ENCODE peak calls at places on chromosomes 3 and 15, in four cellular contexts. L, U, B and T are unnamed samples.

GRCh38 chr15:57761562-57761961 is 55.0 kb downstream of the POLR2M start:
- DNase-seq in L (no peak), U (no peak), B (no peak), T (no peak)

GRCh38 chr3:107404727-107405519 is 27.7 kb downstream of the CCDC54 start:
- DNase-seq in L (no peak), U (no peak), B (no peak), T (no peak)

GRCh38 chr15:82539690-82540054 is 585 bp downstream of the RPS17 start:
- DNase-seq in L (no peak), U (no peak), B (no peak), T (no peak)

GRCh38 chr3:46848271-46849097 is 14.8 kb downstream of the MYL3 start:
- DNase-seq in L (peak), U (no peak), B (no peak), T (no peak)

GRCh38 chr3:15562560-15562959 is 38.8 kb downstream of the HACL1 start:
- DNase-seq in L (no peak), U (no peak), B (no peak), T (no peak)

GRCh38 chr3:25854635-25855034 is 64.7 kb downstream of the OXSM start:
- DNase-seq in L (no peak), U (no peak), B (peak), T (no peak)

GRCh38 chr15:31263751-31264533 is 62.7 kb upstream of the KLF13 start:
- DNase-seq in L (no peak), U (peak), B (no peak), T (peak)

GRCh38 chr15:90560229-90560771 is 30.6 kb downstream of the CRTC3 start:
- DNase-seq in L (no peak), U (no peak), B (peak), T (no peak)

GRCh38 chr3:119219069-119219468 is 21.6 kb downstream of the B4GALT4 start:
- DNase-seq in L (no peak), U (no peak), B (no peak), T (no peak)

GRCh38 chr3:124873241-124873640 is 13.9 kb downstream of the ITGB5 start:
- DNase-seq in L (no peak), U (no peak), B (no peak), T (no peak)

GRCh38 chr15:70902105-70902504 is 9.5 kb downstream of the LRRC49 start:
- DNase-seq in L (no peak), U (no peak), B (peak), T (no peak)

GRCh38 chr3:30604566-30604965 is 1.8 kb upstream of the TGFBR2 start:
- DNase-seq in L (no peak), U (no peak), B (no peak), T (no peak)
- H3K4me3 ChIP-seq in L (no peak), U (peak), B (no peak), T (peak)

DNA sequence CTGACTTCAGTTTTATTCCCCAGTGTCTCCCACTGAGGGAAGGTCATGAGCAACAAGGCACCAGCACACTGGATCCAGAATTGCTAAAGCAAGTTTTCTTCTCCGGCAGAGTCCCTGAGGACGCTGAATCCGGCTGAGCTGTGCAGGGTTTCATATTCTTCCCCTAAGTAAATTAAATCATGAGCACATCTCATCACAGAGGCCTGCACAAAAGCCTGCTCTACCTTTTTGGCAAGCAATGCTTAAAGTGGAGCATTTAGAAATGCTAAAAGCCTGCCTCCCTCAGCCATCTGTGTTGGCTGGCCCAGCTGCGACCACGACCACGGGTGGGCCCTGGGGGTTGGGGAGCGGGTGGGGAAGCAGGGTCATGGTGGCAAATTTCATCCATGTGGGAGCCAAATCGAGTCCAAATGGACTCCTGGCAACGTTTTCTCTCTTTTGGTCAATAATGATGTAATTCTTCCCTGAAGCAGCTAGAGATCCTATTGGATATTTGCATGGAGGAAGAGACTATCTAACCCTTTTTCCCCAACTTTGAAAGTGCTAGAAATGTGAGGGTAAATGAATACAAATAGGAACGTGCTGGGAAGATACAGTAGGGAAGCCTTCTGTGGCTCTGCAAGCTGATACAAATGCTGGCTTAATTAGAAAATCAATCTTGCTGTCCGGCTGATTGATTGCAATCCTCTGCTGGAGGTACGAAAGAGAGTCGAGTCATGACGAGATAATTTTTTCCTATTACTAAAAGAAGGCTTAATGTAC is 532.8 kb upstream of the TBL1XR1 start:
- DNase-seq in L (no peak), U (no peak), B (no peak), T (no peak)
- H3K4me3 ChIP-seq in L (no peak), U (no peak), B (no peak), T (no peak)

DNA sequence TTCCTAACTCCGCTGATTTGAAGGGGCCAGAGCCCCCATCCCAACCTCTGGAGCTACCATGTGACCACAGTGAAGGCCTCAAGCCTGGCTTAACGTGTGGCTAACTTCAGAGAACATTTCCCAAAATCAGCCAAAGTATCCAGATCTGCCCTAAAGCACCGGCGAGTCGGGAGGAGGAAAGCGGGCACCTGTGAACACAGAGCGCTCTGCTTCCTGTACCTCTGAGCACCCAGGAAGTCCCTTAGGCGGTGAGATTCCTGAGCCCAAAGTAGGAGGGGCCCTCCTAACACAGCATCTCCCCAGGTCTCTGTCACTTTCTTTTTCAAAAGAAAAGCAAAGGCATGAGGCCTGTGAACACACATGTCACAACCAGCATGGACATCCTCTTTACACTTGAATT is 904 bp upstream of the EIF4E3 start:
- DNase-seq in L (no peak), U (peak), B (no peak), T (no peak)
- H3K4me3 ChIP-seq in L (no peak), U (peak), B (no peak), T (no peak)

DNA sequence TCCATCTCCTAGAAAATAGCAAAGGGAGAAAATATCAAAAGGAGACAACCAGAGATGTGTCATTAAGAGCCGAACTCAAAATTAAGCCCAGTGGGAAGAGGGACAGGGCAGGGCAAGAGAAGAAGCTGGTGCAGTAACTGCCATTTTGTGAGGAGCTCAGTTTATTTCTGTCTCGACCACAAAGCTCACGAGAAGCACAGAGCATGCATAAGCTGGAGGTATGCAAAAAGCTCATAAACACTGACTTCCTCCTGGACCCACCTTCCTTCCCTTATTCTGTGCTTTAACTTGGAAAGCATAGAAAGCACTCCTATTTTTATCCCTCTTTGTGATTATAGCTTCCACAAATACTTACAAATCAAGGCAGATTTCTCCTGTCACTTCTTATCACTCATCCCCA is 81.3 kb downstream of the DGKG start:
- DNase-seq in L (no peak), U (no peak), B (no peak), T (no peak)
- H3K4me3 ChIP-seq in L (no peak), U (no peak), B (no peak), T (no peak)

DNA sequence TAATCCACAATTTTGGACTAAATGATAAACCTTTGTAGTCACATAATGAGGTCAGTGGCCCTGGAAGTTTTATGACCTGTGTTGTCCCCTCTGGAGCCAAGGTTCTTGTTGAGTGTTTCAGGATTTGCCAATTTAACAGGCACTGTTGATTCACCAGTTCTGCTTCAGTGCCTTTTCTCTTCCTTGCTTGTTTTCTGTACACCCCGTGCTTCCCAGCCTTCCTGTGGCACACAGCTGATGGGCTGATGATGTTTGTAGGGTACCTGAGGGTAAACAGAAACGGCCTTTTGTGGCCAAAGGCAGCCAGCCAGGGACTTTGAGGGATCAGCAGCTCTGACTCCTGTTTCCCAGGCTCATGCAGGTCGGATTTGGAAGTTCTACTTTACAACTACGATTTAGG is 13.3 kb downstream of the GYG1 start:
- DNase-seq in L (no peak), U (no peak), B (no peak), T (no peak)
- H3K4me3 ChIP-seq in L (no peak), U (no peak), B (no peak), T (no peak)

GRCh38 chr3:71629289-71630252 is 46.0 kb upstream of the FOXP1 start:
- DNase-seq in L (no peak), U (no peak), B (no peak), T (no peak)
- H3K4me3 ChIP-seq in L (no peak), U (no peak), B (no peak), T (no peak)

DNA sequence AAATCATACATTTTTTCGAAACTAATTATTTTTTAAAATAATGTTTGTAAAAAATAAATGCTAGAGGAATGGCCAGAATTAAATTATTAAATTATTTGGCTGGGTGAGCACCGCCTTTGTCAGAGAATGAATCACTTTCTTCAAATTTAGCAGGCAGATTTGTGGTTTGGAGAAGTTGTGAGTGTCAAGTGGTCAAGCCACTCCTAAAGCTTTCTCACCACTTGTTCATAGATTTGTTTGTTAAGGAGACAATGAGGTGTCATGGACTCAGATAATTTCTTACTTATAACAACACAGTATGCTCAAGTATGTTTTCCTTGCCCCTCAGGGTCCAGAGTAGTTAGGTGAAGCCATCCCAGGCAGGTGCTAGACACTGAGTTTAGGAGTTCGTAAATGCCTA is 196.2 kb downstream of the TUSC7 start:
- DNase-seq in L (no peak), U (no peak), B (no peak), T (no peak)
- H3K4me3 ChIP-seq in L (no peak), U (no peak), B (no peak), T (no peak)

GRCh38 chr3:159837725-159838124 is 150.9 kb upstream of the IL12A start:
- DNase-seq in L (no peak), U (no peak), B (no peak), T (no peak)

GRCh38 chr3:159840900-159841299 is 147.7 kb upstream of the IL12A start:
- DNase-seq in L (no peak), U (no peak), B (peak), T (no peak)

GRCh38 chr3:159838936-159839335 is 149.7 kb upstream of the IL12A start:
- DNase-seq in L (no peak), U (no peak), B (no peak), T (no peak)

GRCh38 chr3:159841766-159842165 is 146.9 kb upstream of the IL12A start:
- DNase-seq in L (no peak), U (no peak), B (no peak), T (no peak)

GRCh38 chr3:159839561-159840379 is 148.9 kb upstream of the IL12A start:
- DNase-seq in L (peak), U (no peak), B (no peak), T (no peak)
- H3K4me3 ChIP-seq in L (peak), U (no peak), B (no peak), T (no peak)